ENCODE peak calls at places on chromosomes 13 and 19, in seven cellular contexts. E, P, D, R, O, J and V are unnamed samples.

GRCh38 chr13:69776937-69777336 is 330.7 kb upstream of the ATXN8OS start:
- DNase-seq in E (no peak), P (no peak), D (no peak), R (no peak), O (no peak), J (no peak), V (no peak)

GRCh38 chr13:97316390-97316789 is 94.3 kb downstream of the MBNL2 start:
- DNase-seq in E (no peak), P (no peak), D (no peak), R (no peak), O (no peak), J (no peak), V (no peak)

GRCh38 chr13:26699197-26699490 is 61.4 kb downstream of the GPR12 start:
- DNase-seq in E (no peak), P (no peak), D (no peak), R (no peak), O (no peak), J (no peak), V (no peak)

GRCh38 chr13:67134322-67135129 is 95.6 kb downstream of the PCDH9 start:
- DNase-seq in E (no peak), P (no peak), D (no peak), R (no peak), O (no peak), J (no peak), V (no peak)

GRCh38 chr19:1156305-1156801 is 17.7 kb downstream of the SBNO2 start:
- DNase-seq in E (no peak), P (no peak), D (no peak), R (no peak), O (no peak), J (no peak), V (peak; percentile 77)

GRCh38 chr19:46637224-46637623 is 1.2 kb upstream of the GNG8 start:
- DNase-seq in E (no peak), P (no peak), D (no peak), R (no peak), O (no peak), J (no peak), V (no peak)

GRCh38 chr13:49399801-49400472 is 43.9 kb downstream of the CAB39L start:
- DNase-seq in E (no peak), P (no peak), D (no peak), R (no peak), O (no peak), J (no peak), V (no peak)

GRCh38 chr19:39078436-39079200 is 5.5 kb upstream of the ACP7 start:
- DNase-seq in E (no peak), P (no peak), D (no peak), R (no peak), O (no peak), J (no peak), V (no peak)

GRCh38 chr19:30376272-30376671 is 4.1 kb downstream of the ZNF536 start:
- DNase-seq in E (no peak), P (no peak), D (no peak), R (no peak), O (no peak), J (no peak), V (no peak)

GRCh38 chr13:45623516-45624090 is 8.1 kb upstream of the ERICH6B start:
- DNase-seq in E (no peak), P (no peak), D (no peak), R (no peak), O (peak; percentile 47), J (no peak), V (no peak)

GRCh38 chr13:112924365-112924764 is 44.6 kb upstream of the MCF2L start:
- DNase-seq in E (no peak), P (no peak), D (no peak), R (no peak), O (no peak), J (no peak), V (no peak)

GRCh38 chr13:28527629-28528028 is 32.7 kb upstream of the FLT1 start:
- DNase-seq in E (no peak), P (no peak), D (no peak), R (no peak), O (no peak), J (no peak), V (no peak)

GRCh38 chr13:42593719-42594012 is 19.7 kb downstream of the TNFSF11 start:
- DNase-seq in E (no peak), P (no peak), D (no peak), R (no peak), O (no peak), J (no peak), V (no peak)

GRCh38 chr19:33879818-33880575 is 83.3 kb downstream of the KCTD15 start:
- DNase-seq in E (no peak), P (peak; percentile 19), D (no peak), R (no peak), O (no peak), J (no peak), V (no peak)

GRCh38 chr13:26831336-26831908 is 70.8 kb upstream of the GPR12 start:
- DNase-seq in E (no peak), P (no peak), D (no peak), R (no peak), O (no peak), J (peak; percentile 41), V (no peak)

GRCh38 chr19:17655751-17656480 is 32.2 kb downstream of the UNC13A start:
- DNase-seq in E (no peak), P (no peak), D (no peak), R (no peak), O (no peak), J (no peak), V (no peak)

GRCh38 chr19:4304509-4305252 is at the start of gene FSD1:
- DNase-seq in E (peak; percentile 75), P (no peak), D (no peak), R (no peak), O (peak; percentile 92), J (no peak), V (no peak)

GRCh38 chr13:114009590-114010400 is 35.9 kb upstream of the C13orf46 start:
- DNase-seq in E (no peak), P (no peak), D (peak; percentile 20), R (no peak), O (no peak), J (peak; percentile 50), V (no peak)

GRCh38 chr13:91369432-91369831 is 21.9 kb downstream of the MIR17HG start:
- DNase-seq in E (no peak), P (no peak), D (no peak), R (no peak), O (no peak), J (no peak), V (no peak)

GRCh38 chr19:40163541-40164129 is 27.6 kb upstream of the MAP3K10 start:
- DNase-seq in E (no peak), P (no peak), D (no peak), R (no peak), O (no peak), J (no peak), V (no peak)

GRCh38 chr13:109816979-109817275 is 30.5 kb upstream of the IRS2 start:
- DNase-seq in E (no peak), P (no peak), D (no peak), R (no peak), O (no peak), J (no peak), V (no peak)

GRCh38 chr19:43469160-43469480 is 3.7 kb upstream of the LYPD3 start:
- DNase-seq in E (peak; percentile 56), P (no peak), D (no peak), R (no peak), O (no peak), J (no peak), V (no peak)

GRCh38 chr19:40191836-40192646 is 815 bp downstream of the MAP3K10 start:
- DNase-seq in E (no peak), P (peak; percentile 36), D (no peak), R (no peak), O (peak; percentile 89), J (no peak), V (no peak)

GRCh38 chr19:16259385-16260159 is 61.9 kb downstream of the AP1M1 start:
- DNase-seq in E (no peak), P (no peak), D (peak; percentile 62), R (no peak), O (no peak), J (no peak), V (no peak)
- H3K4me3 ChIP-seq in E (no peak overlapping the region), P (no peak overlapping the region), D (no peak overlapping the region), R (no peak overlapping the region), O (no peak overlapping the region), J (no peak overlapping the region), V (no peak overlapping the region)

GRCh38 chr19:20640023-20640422 is 21.3 kb downstream of the ZNF626 start:
- DNase-seq in E (no peak), P (no peak), D (no peak), R (no peak), O (no peak), J (no peak), V (no peak)

DNA sequence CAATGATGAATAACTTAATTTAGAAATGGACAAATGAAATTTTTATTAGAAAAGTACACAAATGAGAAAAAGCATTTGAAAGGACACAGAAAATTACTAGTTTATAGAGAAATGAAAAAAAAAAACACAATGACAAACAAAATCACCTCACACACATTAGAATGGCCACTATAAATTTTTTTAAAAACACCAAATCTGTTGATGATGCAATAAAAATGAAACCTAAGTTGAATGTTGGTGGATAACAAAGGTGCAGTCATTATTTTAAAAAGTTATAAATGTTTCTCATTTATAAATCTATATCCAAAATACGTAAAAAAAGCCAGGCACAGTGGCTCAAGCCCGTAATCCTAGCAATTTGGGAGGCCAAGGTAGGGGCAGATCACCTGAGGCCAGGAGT is 20.8 kb downstream of the ZNF626 start:
- DNase-seq in E (no peak), P (no peak), D (no peak), R (no peak), O (no peak), J (no peak), V (no peak)
- H3K9me3 ChIP-seq in E (peaks cover 21% of the 10 kb centered on the region), P (peaks cover 21% of the 10 kb centered on the region), D (peaks cover 34% of the 10 kb centered on the region), R (no peaks in the 10 kb centered on the region), O (peaks cover 38% of the 10 kb centered on the region), J (peaks cover 67% of the 10 kb centered on the region), V (peaks cover 57% of the 10 kb centered on the region)

GRCh38 chr13:21673592-21674270 is 2.9 kb downstream of the FGF9 start:
- DNase-seq in E (peak; percentile 68), P (no peak), D (peak; percentile 67), R (no peak), O (peak; percentile 87), J (no peak), V (no peak)
- H3K27me3 ChIP-seq in E (no peaks in the 10 kb centered on the region), P (no peaks in the 10 kb centered on the region), D (peaks cover 6% of the 10 kb centered on the region), R (peaks cover 18% of the 10 kb centered on the region), O (peaks cover 76% of the 10 kb centered on the region), J (peaks cover 5% of the 10 kb centered on the region), V (no peaks in the 10 kb centered on the region)

DNA sequence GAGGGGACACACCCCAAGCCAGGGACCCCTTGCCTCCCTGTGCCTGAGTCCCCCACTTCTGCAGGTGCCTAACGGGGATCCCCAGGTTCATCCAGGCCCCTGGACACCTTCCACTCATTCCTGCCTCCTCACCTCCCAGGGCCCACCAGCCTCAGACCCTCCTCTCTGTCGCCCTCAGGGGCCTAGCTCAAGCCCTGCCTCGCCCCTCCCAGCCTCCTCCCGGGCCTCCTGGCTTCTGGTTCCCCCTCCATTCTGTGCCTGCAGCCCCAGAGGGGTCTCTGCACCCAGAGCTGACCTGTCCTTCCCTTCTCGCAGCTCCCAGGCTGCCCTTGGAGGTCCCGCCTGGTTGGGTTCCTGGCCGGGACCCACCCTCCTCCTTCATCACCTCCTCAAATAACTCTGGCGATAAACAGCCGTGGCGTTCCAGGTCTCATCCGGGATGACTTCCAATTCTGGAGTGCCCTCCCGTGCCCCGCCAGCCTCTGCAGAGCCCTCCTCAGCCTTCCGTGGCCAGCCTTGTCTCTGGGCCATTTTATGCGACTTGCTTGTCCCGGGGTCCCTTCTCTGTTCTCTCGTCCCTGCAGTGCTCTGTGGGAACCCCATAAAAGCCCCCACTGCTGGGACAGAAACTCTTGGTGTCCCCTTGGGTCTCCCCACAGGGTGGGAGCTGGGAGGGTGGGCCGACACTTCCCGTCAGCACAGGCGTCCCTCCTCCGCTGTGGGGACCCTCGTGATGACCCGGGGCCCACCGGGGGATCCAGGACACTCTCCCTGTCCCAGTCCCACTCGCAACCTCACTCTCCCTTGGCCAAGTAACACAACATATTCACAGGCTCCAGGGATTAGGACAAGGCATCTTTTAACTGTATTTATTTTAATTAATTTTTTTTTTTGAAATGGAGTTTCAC is 9.2 kb downstream of the JOSD2 start:
- DNase-seq in E (no peak), P (peak; percentile 79), D (peak; percentile 79), R (peak; percentile 92), O (no peak), J (no peak), V (no peak)
- H3K4me3 ChIP-seq in E (no peak overlapping the region), P (peak overlapping the region; percentile 39), D (peak overlapping the region; percentile 41), R (peak overlapping the region; percentile 71), O (no peak overlapping the region), J (no peak overlapping the region), V (peak overlapping the region; percentile 53)